ENCODE peak calls at places on chromosomes 5 and 9, in four cellular contexts. L, W, O and Y are unnamed samples.

GRCh38 chr5:151742870-151743294 is 15.5 kb downstream of the ATOX1 start:
- DNase-seq in L (no peak), O (peak), W (peak), Y (no peak)

GRCh38 chr9:90012825-90013425 is 408.1 kb downstream of the GADD45G start:
- DNase-seq in L (no peak), O (no peak), W (no peak), Y (no peak)

GRCh38 chr5:120463026-120463770 is 902 bp upstream of the PRR16 start:
- DNase-seq in W (no peak), L (no peak), O (no peak), Y (no peak)

GRCh38 chr9:125428060-125428481 is 166.4 kb downstream of the GAPVD1 start:
- DNase-seq in L (no peak), W (peak), O (peak), Y (peak)

GRCh38 chr9:109497193-109498165 is 628 bp downstream of the PTPN3 start:
- DNase-seq in W (peak), O (peak), L (no peak), Y (no peak)

GRCh38 chr9:136117291-136118060 is 1.2 kb downstream of the TMEM250 start:
- DNase-seq in O (peak), L (peak), W (peak), Y (peak)

GRCh38 chr5:101024299-101024698 is 121.2 kb upstream of the ST8SIA4 start:
- DNase-seq in W (no peak), L (no peak), O (no peak), Y (no peak)

GRCh38 chr5:59126665-59127354 is 543.9 kb downstream of the RAB3C start:
- DNase-seq in L (no peak), O (peak), W (peak), Y (no peak)

GRCh38 chr5:142012186-142012785 is 541 bp downstream of the GNPDA1 start:
- DNase-seq in W (peak), L (peak), O (peak), Y (peak)

GRCh38 chr9:78695521-78695920 is 398.6 kb downstream of the PSAT1 start:
- DNase-seq in O (no peak), W (no peak), L (no peak), Y (no peak)

GRCh38 chr5:1105350-1106265 is 6.3 kb downstream of the SLC12A7 start:
- DNase-seq in W (no peak), O (peak), L (peak), Y (peak)

GRCh38 chr5:114953559-114953958 is 216.1 kb downstream of the TRIM36 start:
- DNase-seq in L (no peak), O (no peak), W (no peak), Y (no peak)

GRCh38 chr9:120366646-120367019 is 213.3 kb downstream of the CDK5RAP2 start:
- DNase-seq in W (peak), O (peak), L (no peak), Y (no peak)

GRCh38 chr9:90307177-90307833 is 335.3 kb downstream of the DIRAS2 start:
- DNase-seq in W (no peak), O (no peak), L (no peak), Y (no peak)

GRCh38 chr5:150116667-150117395 is 30.5 kb upstream of the CSF1R start:
- DNase-seq in L (no peak), O (no peak), W (peak), Y (no peak)

GRCh38 chr5:137236266-137236665 is 262.9 kb downstream of the SPOCK1 start:
- DNase-seq in L (no peak), W (no peak), O (no peak), Y (no peak)

GRCh38 chr9:83706703-83707517 is 848 bp downstream of the UBQLN1 start:
- DNase-seq in W (peak), L (peak), O (peak), Y (peak)

GRCh38 chr9:87167161-87167560 is 219.9 kb upstream of the GAS1 start:
- DNase-seq in L (no peak), W (no peak), O (peak), Y (no peak)

GRCh38 chr5:81391-82021 is 10.5 kb upstream of the PLEKHG4B start:
- DNase-seq in O (no peak), W (no peak), L (no peak), Y (no peak)

GRCh38 chr9:131986576-131986975 is 93.1 kb downstream of the MED27 start:
- DNase-seq in O (no peak), W (peak), L (no peak), Y (no peak)

GRCh38 chr5:172418847-172419810 is 35.2 kb downstream of the SH3PXD2B start:
- DNase-seq in O (no peak), W (no peak), L (no peak), Y (no peak)

GRCh38 chr5:15008476-15008875 is 136.9 kb upstream of the ANKH start:
- DNase-seq in W (peak), L (no peak), O (peak), Y (no peak)

GRCh38 chr9:77946969-77947368 is 84.6 kb downstream of the GNAQ start:
- DNase-seq in O (no peak), W (no peak), L (no peak), Y (no peak)